ENCODE peak calls at places on chromosomes 11 and 22, in eight cellular contexts. X is amygdala; F is NT2/D1; B is naive thymus-derived CD8-positive, alpha-beta T cell; R is COR-L47; U is NCI-H187 treated with DMSO at 0.1 percent for 48 hours; G is activated T-cell treated with anti-CD3 and anti-CD28 coated beads, Interleukin-2, amount 50 U/mL, for 1 hour; J is stimulated activated naive CD4-positive, alpha-beta T cell treated with Interleukin-2 at 50 U/mL for 16 hours. C is an unnamed sample.

GRCh38 chr11:30868495-30869130 is 282.5 kb upstream of the MPPED2 start:
- DNase-seq in X (no peak), F (no peak), B (no peak), R (no peak), U (no peak), G (no peak), J (no peak), C (no peak)

GRCh38 chr11:129273322-129273721 is 81.2 kb upstream of the ARHGAP32 start:
- DNase-seq in X (no peak), F (no peak), B (no peak), R (no peak), U (no peak), G (no peak), J (no peak), C (no peak)

GRCh38 chr11:88552377-88553029 is 215.0 kb upstream of the CTSC start:
- DNase-seq in X (peak; percentile 6), F (peak; percentile 59), B (peak; percentile 12), R (no peak), U (no peak), G (peak; percentile 48), J (peak; percentile 7), C (peak; percentile 40)

GRCh38 chr11:13717331-13717730 is 48.9 kb downstream of the FAR1 start:
- DNase-seq in X (no peak), F (no peak), B (no peak), R (no peak), U (no peak), G (no peak), J (no peak), C (no peak)

GRCh38 chr11:64686466-64687175 is 36.4 kb downstream of the NRXN2 start:
- DNase-seq in X (no peak), F (no peak), B (no peak), R (no peak), U (no peak), G (no peak), J (no peak), C (no peak)

GRCh38 chr11:122772945-122773344 is 65.4 kb upstream of the CRTAM start:
- DNase-seq in X (no peak), F (no peak), B (no peak), R (no peak), U (no peak), G (no peak), J (no peak), C (no peak)

GRCh38 chr22:36328635-36329216 is 59.0 kb downstream of the MYH9 start:
- DNase-seq in X (no peak), F (no peak), B (no peak), R (no peak), U (no peak), G (peak; percentile 63), J (peak; percentile 27), C (peak; percentile 68)

GRCh38 chr11:48012051-48012391 is 31.7 kb downstream of the PTPRJ start:
- DNase-seq in X (no peak), F (no peak), B (no peak), R (no peak), U (no peak), G (no peak), J (peak; percentile 73), C (peak; percentile 88)

GRCh38 chr11:111417766-111418435 is 38.8 kb upstream of the POU2AF1 start:
- DNase-seq in X (peak; percentile 13), F (no peak), B (no peak), R (no peak), U (no peak), G (no peak), J (no peak), C (no peak)

GRCh38 chr11:79244175-79244804 is 196.5 kb downstream of the TENM4 start:
- DNase-seq in X (no peak), F (no peak), B (no peak), R (no peak), U (no peak), G (no peak), J (no peak), C (no peak)

GRCh38 chr22:43345356-43345755 is 2.2 kb upstream of the SCUBE1 start:
- DNase-seq in X (no peak), F (no peak), B (no peak), R (no peak), U (no peak), G (no peak), J (no peak), C (no peak)